ENCODE peak calls at places on chromosomes 7 and 10, in seven cellular contexts. V, A, Q, Y, Z, H and J are unnamed samples.

GRCh38 chr7:7805511-7806153 is 87.2 kb upstream of the RPA3 start:
- DNase-seq in V (no peak), A (no peak), Q (no peak), Y (no peak), Z (no peak), H (no peak), J (no peak)

GRCh38 chr7:113717739-113718138 is 201.1 kb downstream of the PPP1R3A start:
- DNase-seq in V (no peak), A (no peak), Q (no peak), Y (no peak), Z (no peak), H (no peak), J (no peak)

GRCh38 chr10:89518876-89519842 is 16.2 kb downstream of the SLC16A12 start:
- DNase-seq in V (no peak), A (no peak), Q (no peak), Y (no peak), Z (no peak), H (peak; percentile 94), J (no peak)

GRCh38 chr7:24885305-24885704 is 94.7 kb downstream of the OSBPL3 start:
- DNase-seq in V (no peak), A (no peak), Q (no peak), Y (no peak), Z (no peak), H (no peak), J (no peak)

GRCh38 chr10:74275755-74276154 is 124.7 kb downstream of the ADK start:
- DNase-seq in V (no peak), A (no peak), Q (no peak), Y (no peak), Z (no peak), H (no peak), J (no peak)

GRCh38 chr10:35409094-35409582 is 72.8 kb downstream of the CCNY start:
- DNase-seq in V (peak; percentile 88), A (no peak), Q (no peak), Y (no peak), Z (peak; percentile 35), H (peak; percentile 83), J (no peak)

GRCh38 chr7:155529845-155530244 is 16.5 kb downstream of the CNPY1 start:
- DNase-seq in V (no peak), A (no peak), Q (no peak), Y (no peak), Z (no peak), H (no peak), J (no peak)

GRCh38 chr7:121182902-121183301 is 145.9 kb upstream of the WNT16 start:
- DNase-seq in V (no peak), A (no peak), Q (no peak), Y (no peak), Z (no peak), H (no peak), J (no peak)

GRCh38 chr10:56586391-56586790 is 225.3 kb upstream of the ZWINT start:
- DNase-seq in V (no peak), A (no peak), Q (no peak), Y (no peak), Z (no peak), H (no peak), J (no peak)

GRCh38 chr10:58577394-58577793 is 64.7 kb downstream of the BICC1 start:
- DNase-seq in V (no peak), A (no peak), Q (no peak), Y (no peak), Z (no peak), H (peak; percentile 41), J (no peak)

GRCh38 chr10:36703179-36703578 is 422.2 kb upstream of the ANKRD30A start:
- DNase-seq in V (no peak), A (no peak), Q (no peak), Y (no peak), Z (no peak), H (no peak), J (no peak)

GRCh38 chr7:74043523-74043951 is 15.6 kb downstream of the ELN start:
- DNase-seq in V (no peak), A (no peak), Q (no peak), Y (no peak), Z (no peak), H (no peak), J (peak; percentile 57)

GRCh38 chr10:75057680-75058079 is 53.8 kb upstream of the SAMD8 start:
- DNase-seq in V (no peak), A (no peak), Q (no peak), Y (no peak), Z (no peak), H (no peak), J (no peak)

GRCh38 chr7:4268040-4268965 is 413.8 kb upstream of the FOXK1 start:
- DNase-seq in V (no peak), A (no peak), Q (no peak), Y (no peak), Z (no peak), H (no peak), J (no peak)

GRCh38 chr10:89296227-89296648 is 5.6 kb upstream of the IFIT2 start:
- DNase-seq in V (no peak), A (no peak), Q (no peak), Y (no peak), Z (no peak), H (peak; percentile 31), J (no peak)

GRCh38 chr10:97399843-97400545 is 1.1 kb downstream of the RRP12 start:
- DNase-seq in V (peak; percentile 68), A (peak; percentile 49), Q (no peak), Y (peak; percentile 75), Z (peak; percentile 56), H (peak; percentile 77), J (peak; percentile 46)

GRCh38 chr10:95445837-95446347 is 115.3 kb downstream of the SORBS1 start:
- DNase-seq in V (peak; percentile 77), A (peak; percentile 70), Q (no peak), Y (peak; percentile 81), Z (peak; percentile 43), H (peak; percentile 86), J (peak; percentile 60)

GRCh38 chr10:34297551-34298370 is 517.3 kb downstream of the PARD3 start:
- DNase-seq in V (no peak), A (no peak), Q (no peak), Y (no peak), Z (no peak), H (no peak), J (no peak)

GRCh38 chr7:73903321-73904218 is 42.6 kb downstream of the TMEM270 start:
- DNase-seq in V (no peak), A (no peak), Q (no peak), Y (no peak), Z (no peak), H (no peak), J (no peak)

GRCh38 chr7:46583606-46584005 is 662.5 kb upstream of the IGFBP3 start:
- DNase-seq in V (no peak), A (no peak), Q (no peak), Y (peak; percentile 29), Z (no peak), H (peak; percentile 48), J (no peak)

GRCh38 chr7:7131273-7131672 is 51.1 kb upstream of the C1GALT1 start:
- DNase-seq in V (no peak), A (no peak), Q (no peak), Y (no peak), Z (no peak), H (no peak), J (no peak)

GRCh38 chr7:105932835-105933477 is 30.1 kb upstream of the CDHR3 start:
- DNase-seq in V (no peak), A (no peak), Q (no peak), Y (no peak), Z (no peak), H (peak; percentile 87), J (peak; percentile 33)

GRCh38 chr7:78080241-78080640 is 281.7 kb downstream of the PHTF2 start:
- DNase-seq in V (no peak), A (no peak), Q (no peak), Y (no peak), Z (no peak), H (peak; percentile 2), J (no peak)

GRCh38 chr7:151838861-151839381 is 38.0 kb downstream of the PRKAG2 start:
- DNase-seq in V (no peak), A (peak; percentile 63), Q (no peak), Y (no peak), Z (peak; percentile 59), H (no peak), J (peak; percentile 77)

GRCh38 chr7:139203992-139204391 is 27.0 kb upstream of the UBN2 start:
- DNase-seq in V (no peak), A (no peak), Q (no peak), Y (no peak), Z (no peak), H (no peak), J (no peak)

GRCh38 chr7:151820486-151821105 is 56.3 kb downstream of the PRKAG2 start:
- DNase-seq in V (no peak), A (no peak), Q (no peak), Y (no peak), Z (no peak), H (no peak), J (no peak)